ENCODE peak calls at places on chromosomes 16 and 17, in seven cellular contexts. N, S, V, J, Z, D and U are unnamed samples.

GRCh38 chr17:27502526-27503324 is 46.5 kb downstream of the KSR1 start:
- DNase-seq in Z (no peak), D (no peak), J (no peak), S (no peak), N (peak; percentile 75), V (no peak), U (no peak)

GRCh38 chr16:11333696-11334095 is 11.6 kb upstream of the RMI2 start:
- DNase-seq in V (no peak), N (peak; percentile 28), S (no peak), Z (no peak), J (no peak), D (no peak), U (no peak)

GRCh38 chr17:58969612-58970011 is 137.1 kb downstream of the TRIM37 start:
- DNase-seq in J (no peak), S (no peak), D (no peak), N (no peak), V (no peak), Z (no peak), U (no peak)

GRCh38 chr17:47620503-47621245 is 29.0 kb upstream of the KPNB1 start:
- DNase-seq in Z (no peak), J (no peak), D (no peak), S (no peak), V (no peak), N (no peak), U (no peak)

GRCh38 chr16:29007865-29008593 is 23.2 kb downstream of the LAT start:
- DNase-seq in N (no peak), V (peak; percentile 38), D (no peak), Z (no peak), J (no peak), S (no peak), U (no peak)

GRCh38 chr17:5785867-5786509 is 201.7 kb upstream of the NLRP1 start:
- DNase-seq in D (no peak), J (no peak), Z (no peak), S (no peak), V (no peak), N (peak; percentile 36), U (no peak)

GRCh38 chr16:177394-177822 is 928 bp downstream of the HBA1 start:
- DNase-seq in V (no peak), N (peak; percentile 50), Z (no peak), S (no peak), D (no peak), J (no peak), U (no peak)

GRCh38 chr17:38750312-38751121 is 2.0 kb upstream of the PSMB3 start:
- DNase-seq in J (no peak), D (no peak), V (no peak), S (no peak), N (peak; percentile 52), Z (no peak), U (no peak)